ENCODE peak calls at places on chromosomes 16 and 17, in nine cellular contexts. S, X, B, O, H, Q, G, M and E are unnamed samples.

GRCh38 chr17:79057727-79058400 is 16.8 kb upstream of the ENGASE start:
- DNase-seq in O (peak), M (no peak), H (no peak), Q (no peak), S (no peak), B (no peak), X (no peak), G (no peak), E (no peak)

GRCh38 chr17:27496501-27496943 is 40.3 kb downstream of the KSR1 start:
- DNase-seq in H (no peak), O (peak), G (no peak), B (no peak), S (peak), M (no peak), Q (peak), X (no peak), E (peak)

GRCh38 chr17:46135126-46135812 is 58.0 kb downstream of the KANSL1 start:
- DNase-seq in M (no peak), Q (no peak), X (no peak), O (no peak), S (peak), H (no peak), B (no peak), G (no peak), E (no peak)

GRCh38 chr17:80474933-80475915 is 1.2 kb downstream of the NPTX1 start:
- DNase-seq in O (no peak), B (no peak), S (no peak), G (no peak), M (no peak), X (no peak), H (no peak), Q (no peak), E (peak)

GRCh38 chr17:78486946-78487680 is 90.1 kb downstream of the DNAH17 start:
- DNase-seq in X (no peak), S (no peak), G (no peak), B (no peak), M (no peak), Q (no peak), O (no peak), H (no peak), E (no peak)

GRCh38 chr17:82528484-82529265 is 9.1 kb downstream of the FOXK2 start:
- DNase-seq in O (no peak), B (no peak), X (no peak), G (peak), M (no peak), Q (no peak), S (no peak), H (peak), E (peak)

GRCh38 chr17:1045456-1045855 is 48.5 kb downstream of the TIMM22 start:
- DNase-seq in Q (no peak), O (no peak), S (no peak), X (no peak), M (no peak), B (no peak), H (no peak), G (no peak), E (no peak)

GRCh38 chr16:23557779-23558330 is 328 bp downstream of the UBFD1 start:
- DNase-seq in O (no peak), H (no peak), G (no peak), S (peak), B (peak), M (peak), Q (no peak), X (no peak), E (peak)

GRCh38 chr16:89159174-89159849 is 12.2 kb upstream of the CDH15 start:
- DNase-seq in S (peak), G (no peak), Q (no peak), M (no peak), O (no peak), X (no peak), H (no peak), B (no peak), E (no peak)

GRCh38 chr17:27354491-27355081 is 60.7 kb downstream of the WSB1 start:
- DNase-seq in S (peak), Q (no peak), M (no peak), B (no peak), G (no peak), X (no peak), O (no peak), H (no peak), E (no peak)

GRCh38 chr16:66399930-66400329 is 27.2 kb upstream of the BEAN1 start:
- DNase-seq in G (peak), S (no peak), O (no peak), Q (no peak), H (peak), M (no peak), X (peak), B (no peak), E (peak)

GRCh38 chr16:23534868-23535860 is 22.0 kb downstream of the EARS2 start:
- DNase-seq in G (no peak), H (no peak), S (no peak), Q (no peak), X (no peak), B (no peak), O (no peak), M (no peak), E (no peak)

GRCh38 chr17:45700171-45701090 is 83.7 kb upstream of the CRHR1 start:
- DNase-seq in S (no peak), H (no peak), Q (no peak), X (no peak), B (no peak), G (no peak), M (no peak), O (no peak), E (no peak)

GRCh38 chr16:68636818-68637217 is 8.3 kb upstream of the CDH3 start:
- DNase-seq in Q (no peak), H (no peak), X (no peak), M (no peak), G (no peak), B (no peak), S (no peak), O (no peak), E (no peak)

GRCh38 chr17:81930142-81931125 is 2.9 kb upstream of the MAFG start:
- DNase-seq in B (no peak), M (no peak), O (no peak), G (no peak), Q (no peak), H (no peak), S (no peak), X (no peak), E (no peak)

GRCh38 chr17:8019665-8020064 is 17.2 kb downstream of the GUCY2D start:
- DNase-seq in Q (no peak), S (no peak), G (no peak), M (no peak), X (no peak), H (no peak), O (peak), B (no peak), E (no peak)

GRCh38 chr17:4735825-4736651 is 3.6 kb upstream of the ZMYND15 start:
- DNase-seq in H (no peak), Q (no peak), M (no peak), B (no peak), X (no peak), G (no peak), S (no peak), O (no peak), E (no peak)

GRCh38 chr17:43125133-43125966 is at the start of gene BRCA1:
- DNase-seq in S (peak), B (peak), M (peak), X (peak), G (peak), H (peak), O (peak), Q (peak), E (peak)

GRCh38 chr16:50839920-50840729 is 98.2 kb downstream of the CYLD start:
- DNase-seq in B (no peak), M (no peak), Q (no peak), G (no peak), S (no peak), X (peak), H (no peak), O (no peak), E (no peak)

GRCh38 chr17:37710344-37710886 is 34.4 kb downstream of the HNF1B start:
- DNase-seq in Q (peak), S (peak), H (peak), X (no peak), B (no peak), O (peak), M (no peak), G (peak), E (peak)

GRCh38 chr17:5078106-5079028 is at the start of gene ZFP3:
- DNase-seq in B (peak), M (peak), X (peak), H (peak), Q (no peak), G (peak), O (peak), S (no peak), E (no peak)

GRCh38 chr17:44952946-44953475 is 5.4 kb upstream of the KIF18B start:
- DNase-seq in H (no peak), M (no peak), O (peak), Q (no peak), S (no peak), B (no peak), G (no peak), X (no peak), E (no peak)

GRCh38 chr16:3546990-3547682 is 30.1 kb downstream of the NLRC3 start:
- DNase-seq in B (no peak), Q (no peak), G (no peak), H (no peak), X (no peak), S (no peak), O (no peak), M (no peak), E (no peak)

GRCh38 chr16:5615868-5616642 is 518.5 kb upstream of the EEF2KMT start:
- DNase-seq in S (peak), X (no peak), H (peak), Q (peak), M (peak), G (peak), O (peak), B (no peak), E (peak)

GRCh38 chr17:12634789-12635414 is 30.8 kb upstream of the MYOCD start:
- DNase-seq in X (no peak), S (no peak), H (no peak), M (peak), B (no peak), O (no peak), G (no peak), Q (no peak), E (no peak)

GRCh38 chr17:48194097-48194550 is 86.6 kb downstream of the SNX11 start:
- DNase-seq in B (peak), H (no peak), M (no peak), S (no peak), Q (no peak), G (no peak), X (no peak), O (no peak), E (no peak)

DNA sequence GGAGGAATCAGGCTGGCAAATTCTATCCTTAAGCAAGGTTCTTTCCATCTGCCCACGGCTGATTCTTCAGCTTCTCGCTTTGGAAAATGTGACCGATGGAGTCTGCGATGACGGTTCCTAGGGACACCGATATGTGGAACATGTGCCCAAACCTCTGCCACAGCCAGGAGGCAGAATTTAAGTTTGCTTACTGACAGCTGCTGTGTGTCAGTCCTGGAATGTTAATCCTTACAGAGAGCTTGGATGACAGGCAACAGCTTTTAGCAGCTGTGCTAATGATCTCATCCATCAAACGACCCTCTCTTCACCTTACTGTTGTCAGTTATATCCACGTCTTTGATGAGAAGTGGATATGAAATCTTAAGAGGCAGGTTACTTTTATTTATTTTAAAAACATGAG is 11.4 kb upstream of the MYH13 start:
- DNase-seq in O (no peak), M (peak), Q (no peak), S (no peak), H (no peak), X (no peak), G (no peak), B (no peak), E (peak)
- TF ChIP-seq CTCF in O (no peak), M (no peak), Q (no peak), S (no peak), H (no peak), X (no peak), G (no peak), B (no peak), E (no peak)

GRCh38 chr17:38917259-38917658 is 8.2 kb upstream of the LASP1NB start:
- DNase-seq in M (no peak), O (no peak), S (no peak), Q (no peak), B (no peak), G (no peak), X (no peak), H (peak), E (no peak)
- TF ChIP-seq CTCF in M (no peak), O (no peak), S (no peak), Q (no peak), B (no peak), G (peak), X (no peak), H (no peak), E (no peak)

GRCh38 chr17:66676421-66676820 is 158.5 kb upstream of the CACNG5 start:
- DNase-seq in M (no peak), H (peak), X (no peak), Q (no peak), G (no peak), O (peak), S (no peak), B (no peak), E (no peak)

GRCh38 chr17:66675991-66676371 is 158.9 kb upstream of the CACNG5 start:
- DNase-seq in S (no peak), Q (no peak), X (no peak), O (peak), M (no peak), B (no peak), G (no peak), H (no peak), E (no peak)

GRCh38 chr17:66670211-66670610 is 164.7 kb upstream of the CACNG5 start:
- DNase-seq in G (no peak), O (no peak), B (no peak), S (no peak), Q (no peak), H (no peak), X (no peak), M (no peak), E (no peak)

GRCh38 chr17:66675273-66675990 is 159.5 kb upstream of the CACNG5 start:
- DNase-seq in O (no peak), G (no peak), S (no peak), H (no peak), M (peak), X (no peak), B (no peak), Q (no peak), E (peak)

GRCh38 chr17:66673668-66674276 is 161.1 kb upstream of the CACNG5 start:
- DNase-seq in M (peak), G (peak), H (peak), Q (peak), O (no peak), B (no peak), S (peak), X (no peak), E (peak)
- TF ChIP-seq CTCF in M (peak), G (peak), H (peak), Q (peak), O (peak), B (peak), S (peak), X (peak), E (peak)

GRCh38 chr16:64841071-64841470 is 280.8 kb downstream of the CDH11 start:
- DNase-seq in O (no peak), G (no peak), S (no peak), M (peak), Q (no peak), X (no peak), H (no peak), B (no peak), E (no peak)

GRCh38 chr16:64846966-64847365 is 274.9 kb downstream of the CDH11 start:
- DNase-seq in B (no peak), X (no peak), H (no peak), Q (no peak), G (no peak), O (no peak), S (no peak), M (no peak), E (no peak)

GRCh38 chr16:64841482-64841881 is 280.4 kb downstream of the CDH11 start:
- DNase-seq in G (no peak), Q (no peak), O (no peak), B (no peak), S (no peak), H (no peak), M (no peak), X (no peak), E (no peak)
- TF ChIP-seq CTCF in G (no peak), Q (no peak), O (no peak), B (no peak), S (no peak), H (no peak), M (no peak), X (no peak), E (no peak)

DNA sequence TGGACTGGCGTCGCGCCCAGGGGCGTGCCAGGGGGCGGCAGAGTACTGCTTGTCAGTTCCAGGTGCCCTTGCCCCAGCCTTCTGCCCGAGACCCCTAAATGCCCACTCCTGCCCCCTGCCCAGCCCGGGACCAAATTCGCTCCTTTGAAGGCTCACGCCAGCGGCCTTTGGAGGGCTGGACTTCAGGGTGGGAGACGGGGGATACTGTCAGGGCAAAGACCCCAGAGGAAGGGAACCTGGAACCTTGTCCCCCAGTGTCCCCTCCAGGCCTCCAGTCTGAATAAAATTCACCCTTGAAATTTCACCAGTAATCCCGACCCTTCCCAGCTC is 737 bp downstream of the OTOP3 start:
- DNase-seq in G (no peak), X (no peak), Q (no peak), S (no peak), M (no peak), O (no peak), B (no peak), H (no peak), E (no peak)
- TF ChIP-seq CTCF in G (no peak), X (no peak), Q (no peak), S (peak), M (no peak), O (no peak), B (no peak), H (no peak), E (no peak)

GRCh38 chr17:59366040-59366757 is 34.7 kb downstream of the YPEL2 start:
- DNase-seq in H (no peak), M (no peak), X (no peak), Q (no peak), B (no peak), O (no peak), G (no peak), S (peak), E (peak)
- TF ChIP-seq CTCF in H (no peak), M (no peak), X (no peak), Q (peak), B (no peak), O (no peak), G (no peak), S (peak), E (no peak)

GRCh38 chr16:86894168-86894567 is 315.8 kb downstream of the FOXL1 start:
- DNase-seq in H (no peak), M (no peak), G (no peak), O (peak), S (no peak), X (no peak), Q (no peak), B (no peak), E (no peak)

GRCh38 chr16:86896976-86897375 is 318.6 kb downstream of the FOXL1 start:
- DNase-seq in S (no peak), O (peak), G (no peak), B (no peak), H (no peak), M (no peak), X (no peak), Q (no peak), E (no peak)

GRCh38 chr16:86897486-86897885 is 319.1 kb downstream of the FOXL1 start:
- DNase-seq in G (no peak), M (no peak), O (no peak), Q (no peak), S (no peak), B (no peak), H (no peak), X (peak), E (no peak)

GRCh38 chr16:86894925-86895324 is 316.6 kb downstream of the FOXL1 start:
- DNase-seq in H (no peak), Q (no peak), M (no peak), G (no peak), B (no peak), X (no peak), S (no peak), O (no peak), E (no peak)

GRCh38 chr16:86895609-86896008 is 317.3 kb downstream of the FOXL1 start:
- DNase-seq in M (no peak), S (no peak), Q (no peak), O (peak), B (no peak), G (no peak), X (no peak), H (no peak), E (no peak)
- TF ChIP-seq CTCF in M (no peak), S (no peak), Q (no peak), O (no peak), B (no peak), G (no peak), X (no peak), H (no peak), E (no peak)

GRCh38 chr17:65185060-65185459 is 47.9 kb downstream of the RGS9 start:
- DNase-seq in H (no peak), G (peak), S (no peak), X (no peak), O (no peak), Q (no peak), B (no peak), M (no peak), E (no peak)

GRCh38 chr17:65182233-65182632 is 45.1 kb downstream of the RGS9 start:
- DNase-seq in G (no peak), O (no peak), B (no peak), S (no peak), X (no peak), H (no peak), Q (no peak), M (no peak), E (no peak)

GRCh38 chr17:65184235-65184959 is 47.2 kb downstream of the RGS9 start:
- DNase-seq in S (no peak), G (no peak), X (no peak), O (no peak), Q (no peak), B (no peak), M (no peak), H (no peak), E (no peak)

GRCh38 chr17:65183736-65184135 is 46.6 kb downstream of the RGS9 start:
- DNase-seq in O (no peak), M (peak), H (no peak), G (no peak), S (no peak), Q (no peak), X (no peak), B (no peak), E (no peak)

DNA sequence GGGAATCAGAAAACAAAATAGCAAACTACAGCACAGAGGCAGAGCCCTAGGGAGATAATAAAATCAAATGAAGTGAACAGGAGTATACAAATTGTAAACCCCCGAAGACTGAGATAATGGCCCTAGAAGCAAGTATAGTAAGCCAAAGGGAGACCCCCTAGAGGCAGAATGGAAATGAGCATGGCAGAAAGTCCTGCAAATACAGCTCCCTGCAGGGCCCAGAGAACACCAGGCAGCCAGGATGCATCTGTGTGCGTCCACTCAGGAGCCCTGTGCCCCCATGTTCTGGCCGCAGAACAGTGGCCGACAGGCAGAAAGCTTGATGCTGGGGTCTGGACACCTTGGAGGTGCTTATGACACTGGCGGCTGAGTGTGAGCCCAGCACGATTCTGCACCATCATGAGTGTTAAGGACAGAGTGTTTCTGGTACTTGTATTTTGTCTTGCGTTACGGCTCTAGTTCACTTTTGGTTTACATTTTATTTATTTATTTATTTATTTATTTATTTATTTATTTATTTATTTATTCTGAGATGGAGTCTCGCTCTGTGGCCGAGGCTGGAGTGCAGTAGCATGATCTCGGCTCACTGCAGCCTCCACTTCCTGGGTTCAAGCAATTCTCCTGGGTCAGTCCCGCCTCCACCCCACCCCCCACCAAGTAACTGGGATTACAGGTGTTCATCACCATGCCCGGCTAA is 48.7 kb downstream of the RGS9 start:
- DNase-seq in Q (no peak), H (no peak), O (no peak), G (peak), M (no peak), S (no peak), X (no peak), B (no peak), E (no peak)
- TF ChIP-seq CTCF in Q (peak), H (no peak), O (no peak), G (peak), M (no peak), S (no peak), X (no peak), B (no peak), E (no peak)

GRCh38 chr17:30565073-30565935 is 88.1 kb downstream of the GOSR1 start:
- DNase-seq in M (no peak), G (no peak), Q (no peak), X (no peak), S (no peak), O (no peak), H (no peak), B (no peak), E (no peak)
- TF ChIP-seq CTCF in M (no peak), G (no peak), Q (no peak), X (no peak), S (peak), O (no peak), H (no peak), B (peak), E (no peak)